ENCODE peak calls at places on chromosomes 11 and 22, in six cellular contexts. L, F, J, A, T and Z are unnamed samples.
A peak's percentile ranks its signal among the peaks of the same experiment; 100 is the strongest.

GRCh38 chr22:19648419-19648929 is 65.8 kb upstream of the SEPTIN5 start:
- DNase-seq in A (no peak), L (peak; percentile 19), J (peak; percentile 37), T (no peak), F (no peak), Z (no peak)

GRCh38 chr22:39369186-39369585 is 19.4 kb downstream of the SYNGR1 start:
- DNase-seq in L (no peak), J (no peak), F (no peak), A (no peak), T (no peak), Z (no peak)

GRCh38 chr11:7543302-7543701 is 29.5 kb downstream of the PPFIBP2 start:
- DNase-seq in L (no peak), T (no peak), A (no peak), J (no peak), F (no peak), Z (no peak)

GRCh38 chr11:10496296-10496936 is 41.4 kb downstream of the AMPD3 start:
- DNase-seq in T (no peak), J (no peak), F (no peak), A (no peak), L (no peak), Z (no peak)

GRCh38 chr11:78708388-78708787 is 133.7 kb upstream of the NARS2 start:
- DNase-seq in L (peak; percentile 92), T (peak; percentile 65), F (no peak), A (no peak), J (no peak), Z (no peak)

GRCh38 chr22:35064664-35065063 is 1.3 kb upstream of the ISX start:
- DNase-seq in J (peak; percentile 59), T (peak; percentile 75), A (no peak), L (peak; percentile 36), F (no peak), Z (no peak)

GRCh38 chr11:31883435-31883834 is 72.3 kb upstream of the PAX6 start:
- DNase-seq in T (no peak), J (no peak), F (no peak), A (no peak), L (no peak), Z (no peak)

GRCh38 chr11:11483622-11484021 is 130.6 kb upstream of the CSNK2A3 start:
- DNase-seq in F (no peak), T (no peak), A (no peak), L (no peak), J (no peak), Z (no peak)

GRCh38 chr22:41458161-41458728 is 10.2 kb downstream of the PHF5A start:
- DNase-seq in L (no peak), J (no peak), A (no peak), F (no peak), T (no peak), Z (no peak)

GRCh38 chr11:17596310-17596669 is 49.2 kb downstream of the OTOG start:
- DNase-seq in L (no peak), J (no peak), T (no peak), A (no peak), F (no peak), Z (no peak)

GRCh38 chr22:37571258-37571991 is 8.5 kb downstream of the LGALS2 start:
- DNase-seq in J (no peak), T (peak; percentile 41), L (peak; percentile 41), F (no peak), A (no peak), Z (no peak)
- TF ChIP-seq CTCF in J (no peak), T (peak; percentile 16), L (peak; percentile 32), F (no peak), A (no peak), Z (no peak)

DNA sequence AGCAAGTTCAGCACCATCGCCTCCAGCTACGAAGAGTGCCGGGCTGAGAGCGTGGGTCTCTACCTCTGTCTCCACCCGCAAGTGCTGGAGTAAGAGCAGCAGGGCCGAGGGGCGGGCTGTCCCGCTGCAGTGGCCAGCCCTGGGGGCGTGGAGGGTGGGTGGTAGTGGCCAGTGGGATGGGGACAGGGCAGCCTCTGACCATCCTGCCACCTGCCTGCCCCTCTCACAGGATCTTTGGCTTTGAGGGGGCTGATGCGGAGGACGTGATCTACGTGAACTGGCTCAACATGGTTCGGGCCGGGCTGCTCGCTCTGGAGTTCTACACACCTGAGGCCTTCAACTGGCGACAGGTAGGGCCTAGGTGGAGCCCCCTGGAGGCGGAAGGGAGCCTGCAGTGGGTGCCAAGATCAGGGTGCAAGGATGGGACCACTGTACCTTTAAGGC is 15.0 kb upstream of the BBS1 start:
- DNase-seq in L (no peak), T (no peak), A (no peak), F (no peak), J (no peak), Z (no peak)
- TF ChIP-seq CTCF in L (peak; percentile 51), T (peak; percentile 40), A (peak; percentile 33), F (no peak), J (peak; percentile 35), Z (no peak)

GRCh38 chr11:126989942-126990715 is 10.4 kb downstream of the KIRREL3 start:
- DNase-seq in A (peak; percentile 83), L (no peak), T (peak; percentile 53), J (peak; percentile 61), F (no peak), Z (peak; percentile 39)

GRCh38 chr11:126990716-126991480 is 9.7 kb downstream of the KIRREL3 start:
- DNase-seq in T (no peak), F (no peak), A (no peak), L (no peak), J (no peak), Z (no peak)

GRCh38 chr11:126992065-126992803 is 8.3 kb downstream of the KIRREL3 start:
- DNase-seq in A (no peak), T (peak; percentile 93), J (no peak), F (no peak), L (peak; percentile 91), Z (no peak)

GRCh38 chr11:126992804-126993111 is 7.8 kb downstream of the KIRREL3 start:
- DNase-seq in L (peak; percentile 58), T (peak; percentile 50), F (no peak), J (no peak), A (no peak), Z (no peak)

DNA sequence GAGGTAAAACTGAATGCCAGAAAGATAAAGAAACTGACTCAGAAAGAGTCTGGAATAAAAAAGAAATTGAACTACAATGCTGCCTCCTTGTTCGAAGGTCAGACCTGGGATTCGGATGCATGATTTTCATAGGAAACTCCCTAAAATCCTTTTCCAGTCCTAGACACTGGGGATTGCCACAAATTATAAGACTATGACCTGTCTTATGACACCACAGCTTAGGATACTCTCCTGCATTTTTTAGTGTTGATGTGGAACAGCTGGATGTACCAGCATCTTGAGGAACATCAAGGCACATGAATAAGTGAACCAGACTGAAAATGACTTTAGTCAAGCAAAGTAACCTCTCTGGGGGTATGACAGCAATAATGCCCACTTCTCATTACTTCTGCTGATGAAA is 9.0 kb downstream of the KIRREL3 start:
- DNase-seq in L (peak; percentile 76), T (peak; percentile 71), F (no peak), A (no peak), J (no peak), Z (no peak)
- TF ChIP-seq CTCF in L (no peak), T (no peak), F (no peak), A (no peak), J (no peak), Z (no peak)

GRCh38 chr11:47971501-47971900 is 8.9 kb upstream of the PTPRJ start:
- DNase-seq in A (no peak), L (no peak), F (no peak), J (no peak), T (no peak), Z (no peak)

GRCh38 chr11:47964546-47964945 is 15.8 kb upstream of the PTPRJ start:
- DNase-seq in T (no peak), L (peak; percentile 42), A (no peak), F (no peak), J (no peak), Z (no peak)

GRCh38 chr11:47969401-47969800 is 11.0 kb upstream of the PTPRJ start:
- DNase-seq in A (no peak), F (no peak), T (no peak), J (no peak), L (no peak), Z (no peak)

GRCh38 chr11:47967577-47968230 is 12.7 kb upstream of the PTPRJ start:
- DNase-seq in T (no peak), J (no peak), L (no peak), F (no peak), A (no peak), Z (no peak)

GRCh38 chr11:47966621-47967020 is 13.7 kb upstream of the PTPRJ start:
- DNase-seq in J (no peak), F (no peak), L (no peak), T (no peak), A (no peak), Z (no peak)
- TF ChIP-seq CTCF in J (no peak), F (no peak), L (no peak), T (no peak), A (no peak), Z (no peak)

GRCh38 chr11:86535773-86536172 is 136.6 kb downstream of the ME3 start:
- DNase-seq in A (no peak), T (no peak), L (no peak), F (no peak), J (no peak), Z (no peak)

GRCh38 chr11:86538223-86538548 is 134.2 kb downstream of the ME3 start:
- DNase-seq in A (no peak), F (no peak), L (no peak), T (no peak), J (no peak), Z (no peak)

DNA sequence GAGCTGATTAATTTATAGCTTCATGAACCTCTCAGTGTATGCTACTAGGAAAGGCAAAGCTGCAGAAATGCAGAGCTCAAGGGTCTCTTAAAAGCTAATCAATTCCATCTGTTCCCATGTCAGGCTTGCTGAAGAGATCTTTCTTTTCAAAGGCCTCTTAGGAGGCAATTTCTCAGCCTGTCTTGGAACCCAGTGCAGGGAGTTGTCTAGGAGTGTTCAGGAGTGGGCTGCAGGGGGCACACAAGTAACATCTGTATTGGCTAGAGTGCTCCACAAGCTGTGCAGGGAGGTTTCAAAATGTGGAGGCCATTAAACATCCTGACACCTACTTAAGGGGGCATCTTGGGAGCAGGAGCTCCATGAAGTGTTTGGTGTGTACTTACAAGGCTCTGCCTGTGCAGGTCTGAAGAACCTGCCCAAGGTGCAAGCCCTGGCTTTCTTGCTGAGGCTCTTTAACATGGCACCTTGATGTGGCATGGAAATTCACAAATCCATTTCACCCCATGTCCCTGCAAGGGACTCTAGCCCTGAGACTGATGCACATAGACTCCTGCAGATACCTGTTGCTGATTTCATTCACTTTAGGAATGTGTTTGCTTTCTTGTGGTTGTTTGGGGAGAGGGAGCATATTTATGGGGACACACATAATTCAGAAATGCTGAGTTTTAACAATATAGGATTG is 134.7 kb downstream of the ME3 start:
- DNase-seq in L (no peak), J (no peak), T (no peak), A (peak; percentile 56), F (no peak), Z (no peak)
- TF ChIP-seq CTCF in L (peak; percentile 33), J (no peak), T (peak; percentile 11), A (peak; percentile 44), F (no peak), Z (peak; percentile 23)

GRCh38 chr11:69481393-69481844 is at the start of gene LINC01488:
- DNase-seq in J (no peak), A (no peak), T (no peak), F (no peak), L (no peak), Z (no peak)
- TF ChIP-seq CTCF in J (no peak), A (no peak), T (no peak), F (no peak), L (no peak), Z (no peak)